ENCODE peak calls at places on chromosomes 7 and 10, in four cellular contexts. One of them, this sample, is unnamed.

GRCh38 chr7:129609666-129610065 is 1.9 kb upstream of the NRF1 start:
- DNase-seq in OCI-LY7: no peak
- DNase-seq in pancreas: no peak
- DNase-seq in progenitor cell of endocrine pancreas: no peak
- DNase-seq in this sample: no peak

GRCh38 chr10:105188737-105189463 is 547.8 kb downstream of the SORCS3 start:
- DNase-seq in OCI-LY7: no peak
- DNase-seq in pancreas: no peak
- DNase-seq in progenitor cell of endocrine pancreas: no peak
- DNase-seq in this sample: no peak

GRCh38 chr7:154415709-154416399 is 363.7 kb downstream of the DPP6 start:
- DNase-seq in progenitor cell of endocrine pancreas: no peak
- DNase-seq in OCI-LY7: no peak
- DNase-seq in pancreas: no peak
- DNase-seq in this sample: no peak

GRCh38 chr7:110774066-110774465 is 316.9 kb upstream of the LRRN3 start:
- DNase-seq in pancreas: no peak
- DNase-seq in OCI-LY7: no peak
- DNase-seq in progenitor cell of endocrine pancreas: no peak
- DNase-seq in this sample: no peak

GRCh38 chr7:28299556-28299955 is 112.8 kb upstream of the CREB5 start:
- DNase-seq in pancreas: no peak
- DNase-seq in progenitor cell of endocrine pancreas: no peak
- DNase-seq in OCI-LY7: no peak
- DNase-seq in this sample: no peak

GRCh38 chr10:124321433-124322072 is 97.2 kb downstream of the OAT start:
- DNase-seq in progenitor cell of endocrine pancreas: no peak
- DNase-seq in OCI-LY7: no peak
- DNase-seq in pancreas: no peak
- DNase-seq in this sample: no peak

GRCh38 chr10:132106431-132106830 is 40.7 kb downstream of the JAKMIP3 start:
- DNase-seq in OCI-LY7: no peak
- DNase-seq in pancreas: no peak
- DNase-seq in progenitor cell of endocrine pancreas: no peak
- DNase-seq in this sample: no peak

GRCh38 chr10:94292448-94293118 is 70.2 kb downstream of the NOC3L start:
- DNase-seq in progenitor cell of endocrine pancreas: no peak
- DNase-seq in pancreas: peak
- DNase-seq in OCI-LY7: no peak
- DNase-seq in this sample: no peak

GRCh38 chr10:79318369-79318768 is 28.9 kb upstream of the PPIF start:
- DNase-seq in progenitor cell of endocrine pancreas: no peak
- DNase-seq in pancreas: peak
- DNase-seq in OCI-LY7: no peak
- DNase-seq in this sample: no peak

GRCh38 chr7:34133983-34134782 is 228.8 kb downstream of the BMPER start:
- DNase-seq in OCI-LY7: peak
- DNase-seq in pancreas: peak
- DNase-seq in progenitor cell of endocrine pancreas: peak
- DNase-seq in this sample: peak

GRCh38 chr10:62528441-62528840 is 154.3 kb downstream of the ZNF365 start:
- DNase-seq in OCI-LY7: peak
- DNase-seq in progenitor cell of endocrine pancreas: no peak
- DNase-seq in pancreas: no peak
- DNase-seq in this sample: no peak

GRCh38 chr10:132977076-132977475 is 34.7 kb upstream of the CFAP46 start:
- DNase-seq in progenitor cell of endocrine pancreas: no peak
- DNase-seq in OCI-LY7: no peak
- DNase-seq in pancreas: no peak
- DNase-seq in this sample: no peak

GRCh38 chr10:87544750-87545149 is 40.1 kb downstream of the MINPP1 start:
- DNase-seq in pancreas: no peak
- DNase-seq in OCI-LY7: no peak
- DNase-seq in progenitor cell of endocrine pancreas: no peak
- DNase-seq in this sample: no peak

GRCh38 chr10:656883-657282 is 32.6 kb downstream of the DIP2C start:
- DNase-seq in progenitor cell of endocrine pancreas: no peak
- DNase-seq in OCI-LY7: no peak
- DNase-seq in pancreas: peak
- DNase-seq in this sample: no peak

GRCh38 chr10:85510682-85511081 is 855.9 kb downstream of the GRID1 start:
- DNase-seq in pancreas: no peak
- DNase-seq in OCI-LY7: no peak
- DNase-seq in progenitor cell of endocrine pancreas: no peak
- DNase-seq in this sample: no peak

GRCh38 chr10:47019546-47019945 is 108.3 kb downstream of the PTPN20 start:
- DNase-seq in OCI-LY7: no peak
- DNase-seq in progenitor cell of endocrine pancreas: no peak
- DNase-seq in pancreas: no peak
- DNase-seq in this sample: no peak

GRCh38 chr10:60654813-60655464 is 123.3 kb upstream of the CDK1 start:
- DNase-seq in progenitor cell of endocrine pancreas: no peak
- DNase-seq in OCI-LY7: no peak
- DNase-seq in pancreas: no peak
- DNase-seq in this sample: no peak

GRCh38 chr7:43113622-43114450 is 1.4 kb downstream of the HECW1 start:
- DNase-seq in progenitor cell of endocrine pancreas: no peak
- DNase-seq in OCI-LY7: no peak
- DNase-seq in pancreas: no peak
- DNase-seq in this sample: peak

GRCh38 chr10:126910798-126911197 is 5.6 kb downstream of the DOCK1 start:
- DNase-seq in OCI-LY7: no peak
- DNase-seq in progenitor cell of endocrine pancreas: no peak
- DNase-seq in pancreas: no peak
- DNase-seq in this sample: no peak

DNA sequence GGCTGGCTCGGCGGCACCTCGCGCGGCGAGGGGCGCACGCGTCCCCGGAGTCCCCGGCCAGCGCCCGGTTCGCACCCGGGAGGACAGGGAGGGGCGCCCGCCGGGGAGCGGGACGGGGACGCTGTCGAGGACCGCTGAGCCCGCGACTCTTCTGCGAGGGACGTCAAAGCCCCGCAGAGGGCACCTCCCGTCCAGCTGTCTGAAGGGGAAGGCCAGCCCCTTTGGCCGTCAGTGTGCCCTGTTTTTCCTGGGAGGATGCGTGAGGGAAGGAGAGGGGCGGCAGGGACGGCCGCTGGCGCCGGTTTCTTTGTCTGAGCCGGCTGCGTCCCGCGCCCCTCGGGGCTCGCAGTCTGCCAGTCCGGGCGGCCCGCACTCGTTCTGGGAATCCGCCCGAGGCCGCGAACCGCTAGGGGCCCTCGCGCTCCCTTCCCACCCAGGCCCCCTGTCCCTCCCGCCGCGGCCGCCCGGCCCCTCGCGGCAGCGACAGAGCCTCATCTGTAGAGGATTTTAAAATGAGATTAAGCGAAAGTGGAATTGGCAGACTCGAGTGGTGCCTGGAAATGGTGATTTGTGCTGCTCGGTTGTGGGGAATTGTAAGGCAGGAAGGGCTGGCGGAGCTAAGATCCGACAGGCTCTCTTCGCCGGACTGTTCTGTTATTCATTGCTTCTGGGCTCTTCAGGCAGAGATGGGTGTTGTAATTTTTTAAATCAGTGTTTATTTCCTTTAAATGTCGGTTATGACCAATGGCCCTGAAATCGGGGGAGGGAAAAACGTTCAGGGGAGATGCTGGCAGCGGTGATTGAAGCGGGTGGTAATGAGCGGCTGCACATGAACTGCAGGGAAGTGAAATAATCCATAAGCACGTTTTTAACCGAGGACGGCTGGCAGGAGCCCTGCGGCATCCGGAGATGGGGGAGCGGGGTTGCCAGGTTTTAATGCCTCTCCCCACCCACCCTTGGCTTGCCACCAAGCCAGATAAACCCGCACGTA is 622 bp upstream of the RELN start:
- DNase-seq in pancreas: peak
- DNase-seq in progenitor cell of endocrine pancreas: peak
- DNase-seq in OCI-LY7: no peak
- DNase-seq in this sample: peak
- TF ChIP-seq CTCF in pancreas: no peak
- TF ChIP-seq CTCF in progenitor cell of endocrine pancreas: peak
- TF ChIP-seq CTCF in OCI-LY7: no peak
- TF ChIP-seq CTCF in this sample: no peak

GRCh38 chr7:2203551-2204300 is 29.0 kb downstream of the MAD1L1 start:
- DNase-seq in OCI-LY7: peak
- DNase-seq in pancreas: no peak
- DNase-seq in progenitor cell of endocrine pancreas: no peak
- DNase-seq in this sample: no peak
- TF ChIP-seq CTCF in OCI-LY7: no peak
- TF ChIP-seq CTCF in pancreas: no peak
- TF ChIP-seq CTCF in progenitor cell of endocrine pancreas: no peak
- TF ChIP-seq CTCF in this sample: no peak

DNA sequence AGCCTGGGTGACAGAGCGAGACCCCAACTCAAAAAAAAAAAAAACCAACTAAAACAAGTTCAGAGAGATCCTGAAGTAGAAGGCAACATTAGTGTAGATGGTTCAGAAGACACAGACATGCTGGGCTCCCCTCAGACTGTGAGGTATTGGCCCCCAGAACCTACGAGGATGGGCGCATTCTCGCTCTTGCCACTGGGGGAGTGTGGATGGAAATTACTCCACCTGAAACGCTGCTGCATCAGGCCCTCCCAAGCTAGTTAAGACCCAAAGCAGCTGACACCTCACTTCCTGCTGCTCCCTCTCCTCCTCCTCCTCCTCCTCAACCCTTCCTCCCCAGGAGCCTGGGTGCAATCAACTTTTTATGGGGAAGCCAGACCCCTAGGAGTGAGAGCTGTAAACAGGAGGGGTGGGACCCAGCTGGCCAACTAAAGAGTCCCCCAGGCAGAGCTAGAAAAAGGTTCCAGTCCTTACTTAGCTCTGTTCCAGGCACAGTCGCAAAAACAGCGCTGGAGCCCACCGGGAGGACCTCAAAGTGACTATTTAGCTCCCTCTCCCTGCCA is 7.4 kb downstream of the SH3PXD2A start:
- DNase-seq in pancreas: no peak
- DNase-seq in progenitor cell of endocrine pancreas: no peak
- DNase-seq in OCI-LY7: peak
- DNase-seq in this sample: peak
- TF ChIP-seq CTCF in pancreas: no peak
- TF ChIP-seq CTCF in progenitor cell of endocrine pancreas: peak
- TF ChIP-seq CTCF in OCI-LY7: peak
- TF ChIP-seq CTCF in this sample: peak

GRCh38 chr7:41599760-41600159 is 103.1 kb downstream of the INHBA start:
- DNase-seq in progenitor cell of endocrine pancreas: no peak
- DNase-seq in pancreas: no peak
- DNase-seq in OCI-LY7: no peak
- DNase-seq in this sample: no peak
- TF ChIP-seq CTCF in progenitor cell of endocrine pancreas: peak
- TF ChIP-seq CTCF in pancreas: no peak
- TF ChIP-seq CTCF in OCI-LY7: peak
- TF ChIP-seq CTCF in this sample: no peak

DNA sequence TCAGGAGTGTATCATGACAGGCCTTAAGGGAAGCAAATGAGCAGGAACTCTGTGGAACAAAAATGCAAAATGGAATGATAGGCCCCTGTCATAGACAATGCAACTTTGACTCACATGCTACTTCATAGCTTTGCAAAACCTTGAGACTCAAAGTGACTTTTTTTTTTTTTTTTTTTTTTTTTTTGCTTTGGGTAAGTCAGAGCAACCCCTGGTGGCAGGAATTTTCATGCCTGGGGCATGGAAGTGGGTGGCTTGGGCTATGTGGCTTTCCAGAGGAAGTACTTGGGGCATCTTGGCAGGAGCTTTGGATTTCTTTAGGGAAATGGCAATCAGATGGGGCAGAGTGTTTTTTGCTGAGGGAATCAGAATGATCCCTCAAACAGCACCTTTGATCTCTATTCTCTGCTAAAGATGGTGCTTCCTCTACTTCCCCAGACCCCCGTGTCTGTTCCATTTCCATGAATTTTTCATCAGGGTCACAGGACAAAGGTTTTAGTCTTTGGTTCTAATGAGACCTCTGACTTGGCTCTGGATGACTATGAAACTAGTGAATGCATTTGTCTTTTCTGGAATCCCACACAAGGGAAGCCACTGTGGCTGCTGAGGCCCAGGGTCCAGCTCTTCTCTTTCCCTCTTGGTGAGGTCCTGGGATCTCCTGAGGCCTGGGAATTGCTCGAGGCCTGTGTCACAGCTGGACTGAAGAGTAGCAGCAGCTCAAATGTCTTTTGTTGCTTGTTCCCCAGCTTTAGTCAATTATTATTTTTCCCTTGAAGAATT is 62.8 kb downstream of the TACC2 start:
- DNase-seq in pancreas: peak
- DNase-seq in progenitor cell of endocrine pancreas: no peak
- DNase-seq in OCI-LY7: no peak
- DNase-seq in this sample: no peak
- TF ChIP-seq CTCF in pancreas: peak
- TF ChIP-seq CTCF in progenitor cell of endocrine pancreas: peak
- TF ChIP-seq CTCF in OCI-LY7: peak
- TF ChIP-seq CTCF in this sample: no peak